ENCODE peak calls at places on chromosomes 3 and 15, in six cellular contexts. B is Panc1, X is H1, P is suprapubic skin, T is K562, L is GM23338. J is an unnamed sample.

GRCh38 chr3:42508562-42508961 is 6.1 kb downstream of the VIPR1 start:
- DNase-seq in B (no peak), X (no peak), P (no peak), T (no peak), L (no peak), J (no peak)

GRCh38 chr3:88141458-88142083 is 8.2 kb upstream of the C3orf38 start:
- DNase-seq in B (no peak), X (no peak), P (no peak), T (no peak), L (no peak), J (no peak)

GRCh38 chr15:61700803-61701202 is 359.4 kb downstream of the VPS13C start:
- DNase-seq in B (no peak), X (no peak), P (no peak), T (no peak), L (no peak), J (peak; percentile 35)

GRCh38 chr15:88701561-88702095 is 62.8 kb downstream of the ISG20 start:
- DNase-seq in B (peak; percentile 10), X (peak; percentile 72), P (no peak), T (peak; percentile 49), L (peak; percentile 69), J (no peak)

GRCh38 chr3:186070996-186071395 is 37.9 kb downstream of the ETV5 start:
- DNase-seq in B (no peak), X (no peak), P (no peak), T (no peak), L (no peak), J (no peak)

GRCh38 chr15:72169236-72169920 is 28.2 kb downstream of the GRAMD2A start:
- DNase-seq in B (no peak), X (no peak), P (no peak), T (peak; percentile 2), L (no peak), J (no peak)

GRCh38 chr15:50765202-50765967 is at the start of gene SPPL2A:
- DNase-seq in B (no peak), X (peak; percentile 85), P (peak; percentile 92), T (peak; percentile 97), L (peak; percentile 88), J (peak; percentile 45)

GRCh38 chr15:85116925-85117646 is 135.4 kb downstream of the PDE8A start:
- DNase-seq in B (no peak), X (peak; percentile 6), P (no peak), T (no peak), L (no peak), J (no peak)

GRCh38 chr3:65748326-65748725 is 290.4 kb downstream of the MAGI1 start:
- DNase-seq in B (no peak), X (no peak), P (no peak), T (no peak), L (no peak), J (no peak)

GRCh38 chr3:31906182-31906581 is 74.9 kb downstream of the OSBPL10 start:
- DNase-seq in B (no peak), X (no peak), P (no peak), T (no peak), L (no peak), J (no peak)

GRCh38 chr3:12780776-12781175 is 15.7 kb upstream of the CAND2 start:
- DNase-seq in B (no peak), X (no peak), P (no peak), T (no peak), L (no peak), J (no peak)

GRCh38 chr15:33171202-33171601 is 23.3 kb downstream of the FMN1 start:
- DNase-seq in B (no peak), X (no peak), P (no peak), T (no peak), L (no peak), J (no peak)

GRCh38 chr3:194637066-194637465 is 3.8 kb upstream of the TMEM44 start:
- DNase-seq in B (no peak), X (no peak), P (no peak), T (no peak), L (no peak), J (no peak)

GRCh38 chr3:79383402-79384012 is 384.3 kb downstream of the ROBO1 start:
- DNase-seq in B (no peak), X (no peak), P (no peak), T (no peak), L (peak; percentile 14), J (no peak)

GRCh38 chr3:9247361-9248231 is 1.9 kb downstream of the SRGAP3 start:
- DNase-seq in B (no peak), X (no peak), P (no peak), T (no peak), L (peak; percentile 27), J (no peak)

GRCh38 chr3:44495636-44496415 is 18.4 kb upstream of the ZNF445 start:
- DNase-seq in B (no peak), X (no peak), P (no peak), T (no peak), L (no peak), J (no peak)

GRCh38 chr3:65196663-65197062 is 508.9 kb upstream of the ADAMTS9 start:
- DNase-seq in B (no peak), X (no peak), P (no peak), T (no peak), L (peak; percentile 36), J (no peak)

GRCh38 chr15:33730815-33731214 is 237.5 kb upstream of the CHRM5 start:
- DNase-seq in B (no peak), X (no peak), P (no peak), T (no peak), L (no peak), J (no peak)

GRCh38 chr3:4474683-4475490 is 7.8 kb upstream of the SUMF1 start:
- DNase-seq in B (no peak), X (no peak), P (no peak), T (no peak), L (peak; percentile 23), J (no peak)

GRCh38 chr3:36312351-36312750 is 68.0 kb upstream of the STAC start:
- DNase-seq in B (no peak), X (no peak), P (no peak), T (no peak), L (no peak), J (no peak)

GRCh38 chr3:18643290-18643689 is 218.2 kb upstream of the SATB1 start:
- DNase-seq in B (no peak), X (no peak), P (no peak), T (no peak), L (no peak), J (no peak)

GRCh38 chr3:149476135-149476684 is 1.7 kb downstream of the TM4SF4 start:
- DNase-seq in B (no peak), X (no peak), P (no peak), T (no peak), L (no peak), J (no peak)

GRCh38 chr3:149475451-149476060 is 1.1 kb downstream of the TM4SF4 start:
- DNase-seq in B (no peak), X (no peak), P (no peak), T (no peak), L (no peak), J (no peak)

GRCh38 chr3:149481491-149481890 is 7.0 kb downstream of the TM4SF4 start:
- DNase-seq in B (no peak), X (no peak), P (no peak), T (no peak), L (no peak), J (no peak)

GRCh38 chr3:149479621-149480325 is 5.3 kb downstream of the TM4SF4 start:
- DNase-seq in B (no peak), X (no peak), P (no peak), T (no peak), L (peak; percentile 9), J (no peak)

GRCh38 chr3:149480326-149481017 is 6.0 kb downstream of the TM4SF4 start:
- DNase-seq in B (peak; percentile 92), X (peak; percentile 90), P (no peak), T (peak; percentile 68), L (peak; percentile 88), J (no peak)
- TF ChIP-seq POLR2AphosphoS5 in B (peak; percentile 68), X (no peak), P (no peak), T (no peak), L (no peak), J (no peak)

GRCh38 chr3:100214574-100214964 is 46.2 kb upstream of the TBC1D23 start:
- DNase-seq in B (no peak), X (no peak), P (no peak), T (no peak), L (no peak), J (no peak)
- H3K27ac ChIP-seq in B (no peak overlapping the region), X (no peak overlapping the region), P (no peak overlapping the region), T (no peak overlapping the region), L (no peak overlapping the region), J (no peak overlapping the region)

GRCh38 chr15:41609123-41609522 is 50.1 kb downstream of the TYRO3 start:
- DNase-seq in B (no peak), X (no peak), P (no peak), T (no peak), L (no peak), J (no peak)

GRCh38 chr15:41603411-41603935 is 44.5 kb downstream of the TYRO3 start:
- DNase-seq in B (no peak), X (no peak), P (no peak), T (no peak), L (no peak), J (no peak)

GRCh38 chr15:41607033-41607432 is 48.0 kb downstream of the TYRO3 start:
- DNase-seq in B (no peak), X (no peak), P (no peak), T (no peak), L (no peak), J (no peak)

GRCh38 chr15:41605566-41605965 is 46.6 kb downstream of the TYRO3 start:
- DNase-seq in B (no peak), X (no peak), P (no peak), T (no peak), L (no peak), J (no peak)

DNA sequence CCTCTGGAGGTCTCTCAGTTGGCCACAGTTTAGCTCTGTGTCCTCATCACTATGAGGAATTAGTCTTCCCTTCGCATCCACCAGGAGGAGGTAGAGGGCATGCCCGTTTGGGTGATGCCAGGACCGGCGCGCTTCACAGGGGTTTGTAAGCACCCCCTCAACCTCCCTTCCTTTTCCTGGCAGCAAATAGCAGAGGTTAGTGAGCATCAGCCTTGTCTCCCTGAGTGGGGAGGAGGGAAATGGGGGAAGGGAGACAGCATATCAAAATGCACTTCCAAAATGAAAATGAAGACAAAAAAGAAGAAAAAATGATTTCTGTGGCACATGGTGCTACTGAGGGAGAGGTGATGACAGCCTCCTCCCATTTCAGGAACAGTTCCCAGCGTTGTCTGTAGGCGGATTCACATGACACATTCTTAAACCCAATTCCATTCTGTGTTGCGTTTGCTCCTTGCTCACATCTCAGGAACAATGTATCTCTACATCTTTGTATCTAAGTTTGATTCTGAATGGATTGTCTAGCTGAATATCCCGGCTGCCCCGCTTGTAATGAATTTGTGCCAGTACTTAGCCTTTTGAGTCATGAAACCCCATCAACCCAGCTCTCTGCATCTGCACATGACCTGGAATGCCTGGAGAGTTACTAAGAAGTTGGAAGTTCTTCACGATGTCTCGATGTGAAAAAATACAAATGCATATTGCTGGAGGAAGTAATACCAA is 45.1 kb downstream of the TYRO3 start:
- DNase-seq in B (peak; percentile 68), X (peak; percentile 82), P (peak; percentile 83), T (peak; percentile 63), L (peak; percentile 92), J (no peak)
- H3K4me3 ChIP-seq in B (peak overlapping the region; percentile 19), X (no peak overlapping the region), P (peak overlapping the region; percentile 38), T (no peak overlapping the region), L (no peak overlapping the region), J (peak overlapping the region; percentile 10)

DNA sequence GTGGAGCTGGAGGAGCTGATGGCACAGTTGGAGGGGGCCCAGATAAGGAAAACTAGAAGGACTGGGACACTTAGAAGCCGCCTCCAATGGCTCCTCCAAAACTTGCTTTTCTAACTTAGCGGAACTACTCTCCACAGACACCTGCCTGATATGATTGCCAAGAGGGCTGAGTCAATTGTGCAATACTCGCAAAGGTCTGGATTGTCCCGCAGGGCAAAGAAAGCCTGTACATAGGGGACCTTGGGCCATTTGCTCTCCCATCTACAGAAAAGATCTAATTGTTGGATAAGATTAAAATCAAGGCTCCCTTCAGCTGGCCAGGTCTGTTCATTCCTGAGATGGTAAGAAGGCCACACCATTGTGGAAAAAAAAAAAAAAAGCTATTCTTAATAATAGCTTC is 69.7 kb upstream of the ATP11B start:
- DNase-seq in B (no peak), X (no peak), P (no peak), T (no peak), L (no peak), J (no peak)
- TF ChIP-seq POLR2AphosphoS5 in B (no peak), X (no peak), P (no peak), T (no peak), L (no peak), J (no peak)

J was measured in SK-N-MC.